ENCODE peak calls at places on chromosomes 1 and 21, in six cellular contexts. B is naive thymus-derived CD8-positive, alpha-beta T cell; X is smooth muscle cell of the brain vasculature; P is T1000; A is mucosa of descending colon; G is HCT116. Y is an unnamed sample.

GRCh38 chr21:33345751-33346238 is 21.0 kb downstream of the IFNAR1 start:
- DNase-seq in B (no peak), X (no peak), G (no peak), A (no peak), P (no peak), Y (no peak)

GRCh38 chr1:157704878-157705277 is 4.3 kb upstream of the FCRL3 start:
- DNase-seq in B (no peak), P (no peak), A (no peak), X (no peak), G (no peak), Y (no peak)

GRCh38 chr1:193884848-193885558 is 698.6 kb upstream of the B3GALT2 start:
- DNase-seq in X (no peak), G (no peak), P (no peak), A (no peak), B (no peak), Y (no peak)

GRCh38 chr1:108747898-108748297 is 1.4 kb downstream of the STXBP3 start:
- DNase-seq in A (no peak), X (no peak), G (no peak), B (no peak), P (no peak), Y (no peak)

GRCh38 chr1:180167721-180168467 is 13.2 kb downstream of the QSOX1 start:
- DNase-seq in P (no peak), B (no peak), A (peak; percentile 90), X (no peak), G (peak; percentile 80), Y (no peak)

GRCh38 chr1:113096493-113096892 is 23.5 kb downstream of the LRIG2 start:
- DNase-seq in X (no peak), A (no peak), G (no peak), B (no peak), P (no peak), Y (no peak)

GRCh38 chr1:47431534-47431933 is 6.3 kb upstream of the FOXD2 start:
- DNase-seq in A (no peak), P (no peak), G (no peak), B (no peak), X (no peak), Y (no peak)

GRCh38 chr21:45517249-45518065 is 24.8 kb downstream of the SLC19A1 start:
- DNase-seq in G (no peak), P (no peak), X (no peak), A (no peak), B (no peak), Y (no peak)

GRCh38 chr1:156523801-156524480 is 23.4 kb upstream of the MEF2D start:
- DNase-seq in X (no peak), P (no peak), G (no peak), A (no peak), B (no peak), Y (no peak)

GRCh38 chr1:212951058-212951923 is 950 bp downstream of the VASH2 start:
- DNase-seq in P (no peak), X (no peak), G (no peak), A (no peak), B (no peak), Y (no peak)

GRCh38 chr21:36854391-36854790 is 112.1 kb downstream of the HLCS start:
- DNase-seq in X (no peak), A (peak; percentile 72), B (peak; percentile 25), G (no peak), P (no peak), Y (peak; percentile 23)

GRCh38 chr1:39398278-39399010 is 93.0 kb upstream of the BMP8A start:
- DNase-seq in G (peak; percentile 98), X (no peak), A (peak; percentile 60), B (no peak), P (peak; percentile 82), Y (no peak)